ENCODE peak calls at places on chromosomes 12 and 14, in four cellular contexts. One of them, this sample, is unnamed.

GRCh38 chr12:94614288-94614721 is 36.1 kb downstream of the TMCC3 start:
- DNase-seq in retina: peak
- DNase-seq in fibroblast of mammary gland: no peak
- DNase-seq in skeletal muscle cell: peak
- DNase-seq in this sample: peak

GRCh38 chr12:51450816-51451215 is 26.2 kb downstream of the SLC4A8 start:
- DNase-seq in skeletal muscle cell: no peak
- DNase-seq in retina: no peak
- DNase-seq in fibroblast of mammary gland: no peak
- DNase-seq in this sample: peak

GRCh38 chr14:97994020-97994531 is 1196.9 kb downstream of the VRK1 start:
- DNase-seq in fibroblast of mammary gland: no peak
- DNase-seq in retina: no peak
- DNase-seq in skeletal muscle cell: no peak
- DNase-seq in this sample: no peak

GRCh38 chr12:124385219-124385969 is 90.5 kb downstream of the RFLNA start:
- DNase-seq in fibroblast of mammary gland: peak
- DNase-seq in retina: no peak
- DNase-seq in skeletal muscle cell: no peak
- DNase-seq in this sample: no peak

GRCh38 chr14:61461808-61462275 is 140.5 kb downstream of the PRKCH start:
- DNase-seq in fibroblast of mammary gland: peak
- DNase-seq in retina: peak
- DNase-seq in skeletal muscle cell: no peak
- DNase-seq in this sample: peak

GRCh38 chr14:33836203-33836894 is 114.5 kb downstream of the EGLN3 start:
- DNase-seq in retina: no peak
- DNase-seq in skeletal muscle cell: no peak
- DNase-seq in fibroblast of mammary gland: no peak
- DNase-seq in this sample: peak

GRCh38 chr12:93670104-93670503 is 7.1 kb upstream of the CRADD start:
- DNase-seq in skeletal muscle cell: no peak
- DNase-seq in fibroblast of mammary gland: no peak
- DNase-seq in retina: no peak
- DNase-seq in this sample: no peak

GRCh38 chr14:105281354-105282097 is 19.3 kb downstream of the BRF1 start:
- DNase-seq in retina: peak
- DNase-seq in skeletal muscle cell: peak
- DNase-seq in fibroblast of mammary gland: peak
- DNase-seq in this sample: peak

GRCh38 chr12:129961856-129962255 is 58.0 kb upstream of the TMEM132D start:
- DNase-seq in retina: no peak
- DNase-seq in skeletal muscle cell: no peak
- DNase-seq in fibroblast of mammary gland: no peak
- DNase-seq in this sample: no peak

GRCh38 chr14:61609143-61609851 is 86.0 kb upstream of the HIF1A start:
- DNase-seq in retina: peak
- DNase-seq in fibroblast of mammary gland: peak
- DNase-seq in skeletal muscle cell: no peak
- DNase-seq in this sample: peak

GRCh38 chr14:91416744-91417133 is 881 bp downstream of the CCDC88C start:
- DNase-seq in retina: no peak
- DNase-seq in skeletal muscle cell: no peak
- DNase-seq in fibroblast of mammary gland: no peak
- DNase-seq in this sample: peak

GRCh38 chr14:104688755-104689619 is at the start of gene INF2:
- DNase-seq in skeletal muscle cell: no peak
- DNase-seq in fibroblast of mammary gland: peak
- DNase-seq in retina: peak
- DNase-seq in this sample: peak

GRCh38 chr12:14326699-14327098 is 38.8 kb upstream of the ATF7IP start:
- DNase-seq in fibroblast of mammary gland: no peak
- DNase-seq in retina: no peak
- DNase-seq in skeletal muscle cell: no peak
- DNase-seq in this sample: no peak

GRCh38 chr14:68694516-68695235 is 98.2 kb downstream of the ZFP36L1 start:
- DNase-seq in fibroblast of mammary gland: peak
- DNase-seq in retina: no peak
- DNase-seq in skeletal muscle cell: no peak
- DNase-seq in this sample: no peak

This sample was measured in left kidney.